ENCODE peak calls at places on chromosome 9, in five cellular contexts. M is activated CD4-positive, alpha-beta T cell treated with anti-CD3 and anti-CD28 coated beads for 48 hours; H is activated T-cell treated with anti-CD3 and anti-CD28 coated beads, Interleukin-2, amount 50 U/mL, for 72 hours; B is T-cell; E is ACHN. W is an unnamed sample.

GRCh38 chr9:137534256-137535119 is 15.7 kb downstream of the PNPLA7 start:
- DNase-seq in B (no peak), M (peak), E (peak), H (peak), W (peak)

GRCh38 chr9:109591691-109592090 is 93.6 kb upstream of the PTPN3 start:
- DNase-seq in H (no peak), E (no peak), M (no peak), B (no peak), W (no peak)

GRCh38 chr9:136533775-136534157 is 12.1 kb downstream of the NOTCH1 start:
- DNase-seq in E (no peak), H (peak), B (peak), M (peak), W (peak)

GRCh38 chr9:33029106-33029788 is 4.2 kb downstream of the DNAJA1 start:
- DNase-seq in E (no peak), M (no peak), B (no peak), H (no peak), W (no peak)

GRCh38 chr9:123942542-123942941 is 12.6 kb upstream of the DENND1A start:
- DNase-seq in M (no peak), B (no peak), E (no peak), H (no peak), W (no peak)

GRCh38 chr9:113879318-113879717 is 3.2 kb downstream of the ZNF618 start:
- DNase-seq in M (no peak), B (no peak), E (no peak), H (no peak), W (no peak)

GRCh38 chr9:123537809-123538208 is 181.8 kb downstream of the CRB2 start:
- DNase-seq in E (no peak), B (no peak), M (no peak), H (no peak), W (no peak)

GRCh38 chr9:108057421-108058136 is 568.0 kb upstream of the KLF4 start:
- DNase-seq in M (no peak), H (no peak), B (no peak), E (peak), W (no peak)

GRCh38 chr9:109469646-109470358 is 28.3 kb downstream of the PTPN3 start:
- DNase-seq in B (peak), H (peak), M (peak), E (peak), W (peak)

GRCh38 chr9:109974143-109974917 is 194.3 kb downstream of the PALM2AKAP2 start:
- DNase-seq in H (peak), M (peak), E (no peak), B (no peak), W (peak)

GRCh38 chr9:110555971-110556370 is 23.6 kb downstream of the SVEP1 start:
- DNase-seq in B (no peak), H (no peak), M (no peak), E (no peak), W (no peak)

GRCh38 chr9:126563556-126563955 is 50.2 kb upstream of the LMX1B start:
- DNase-seq in E (peak), M (no peak), B (no peak), H (no peak), W (no peak)

GRCh38 chr9:109110326-109111014 is 9.3 kb downstream of the TMEM245 start:
- DNase-seq in E (peak), H (no peak), B (no peak), M (no peak), W (no peak)

GRCh38 chr9:78235296-78235770 is 542 bp upstream of the CEP78 start:
- DNase-seq in M (no peak), E (peak), H (no peak), B (no peak), W (no peak)

GRCh38 chr9:22682536-22683392 is 236.1 kb downstream of the DMRTA1 start:
- DNase-seq in E (peak), M (peak), B (no peak), H (no peak), W (no peak)

GRCh38 chr9:105413486-105414068 is 34.3 kb upstream of the FSD1L start:
- DNase-seq in H (no peak), E (peak), B (no peak), M (no peak), W (no peak)

GRCh38 chr9:101530076-101530711 is 3.5 kb upstream of the RNF20 start:
- DNase-seq in B (peak), H (peak), E (peak), M (peak), W (peak)

GRCh38 chr9:6646028-6646636 is 603 bp upstream of the GLDC start:
- DNase-seq in E (peak), H (peak), B (no peak), M (peak), W (peak)

GRCh38 chr9:79671558-79671957 is 99.8 kb downstream of the TLE4 start:
- DNase-seq in E (no peak), B (no peak), H (no peak), M (no peak), W (no peak)

GRCh38 chr9:120609636-120610035 is 29.7 kb upstream of the CDK5RAP2 start:
- DNase-seq in H (no peak), B (no peak), M (no peak), E (no peak), W (no peak)

GRCh38 chr9:79711874-79712273 is 140.1 kb downstream of the TLE4 start:
- DNase-seq in B (no peak), H (no peak), M (no peak), E (no peak), W (no peak)

GRCh38 chr9:88775037-88775471 is 216.2 kb upstream of the S1PR3 start:
- DNase-seq in E (no peak), B (no peak), M (no peak), H (no peak), W (no peak)

GRCh38 chr9:69975681-69976080 is 68.0 kb upstream of the MAMDC2 start:
- DNase-seq in E (no peak), M (no peak), B (no peak), H (no peak), W (no peak)

GRCh38 chr9:73269430-73270101 is 117.9 kb downstream of the ANXA1 start:
- DNase-seq in B (no peak), M (no peak), H (no peak), E (peak), W (no peak)

GRCh38 chr9:18601026-18601425 is 127.1 kb downstream of the ADAMTSL1 start:
- DNase-seq in E (no peak), M (no peak), B (no peak), H (no peak), W (no peak)

GRCh38 chr9:132235894-132236661 is 74.2 kb downstream of the NTNG2 start:
- DNase-seq in M (peak), B (peak), H (peak), E (peak), W (peak)

GRCh38 chr9:127210851-127211730 is 53.5 kb upstream of the GARNL3 start:
- DNase-seq in E (no peak), H (no peak), B (no peak), M (no peak), W (no peak)

GRCh38 chr9:6034954-6035353 is 19.5 kb upstream of the RANBP6 start:
- DNase-seq in M (peak), E (peak), H (peak), B (no peak), W (no peak)

GRCh38 chr9:70478963-70479641 is 64.6 kb upstream of the KLF9 start:
- DNase-seq in E (no peak), M (no peak), H (no peak), B (no peak), W (no peak)

GRCh38 chr9:129412814-129413536 is 207.9 kb downstream of the C9orf50 start:
- DNase-seq in M (peak), E (peak), H (peak), B (peak), W (peak)

GRCh38 chr9:116323012-116323411 is 169.4 kb downstream of the PAPPA start:
- DNase-seq in H (no peak), E (no peak), M (no peak), B (no peak), W (no peak)

W was measured in stimulated activated naive CD8-positive, alpha-beta T cell treated with anti-CD3 and anti-CD28 coated beads, Interleukin-15, Interleukin-2, amounts not matched to agents 100 U/mL and 50 U/mL, for 24 hours.